ENCODE peak calls at places on chromosomes 16 and 17, in six cellular contexts. Y, I, P, L, W and S are unnamed samples.

GRCh38 chr17:19237389-19238166 is 412 bp downstream of the EPN2 start:
- DNase-seq in P (no peak), L (peak), W (no peak), Y (no peak), I (no peak), S (no peak)

GRCh38 chr16:30186782-30187555 is 3.6 kb downstream of the CORO1A start:
- DNase-seq in Y (no peak), P (no peak), L (peak), I (peak), W (peak), S (peak)

GRCh38 chr17:44014437-44015172 is at the start of gene TMEM101:
- DNase-seq in L (peak), Y (peak), P (peak), W (peak), I (peak), S (no peak)

GRCh38 chr16:84820305-84820684 is 510 bp downstream of the CRISPLD2 start:
- DNase-seq in L (no peak), W (no peak), P (no peak), I (peak), Y (no peak), S (no peak)

GRCh38 chr17:4234406-4234805 is 29.4 kb downstream of the ANKFY1 start:
- DNase-seq in P (peak), L (no peak), I (no peak), Y (peak), W (no peak), S (no peak)

GRCh38 chr17:4968916-4969550 is 1.4 kb upstream of the SPAG7 start:
- DNase-seq in W (no peak), Y (peak), L (peak), P (peak), I (peak), S (no peak)

GRCh38 chr16:29232811-29233704 is 173.5 kb downstream of the NPIPB11 start:
- DNase-seq in P (no peak), W (no peak), Y (no peak), I (no peak), L (no peak), S (no peak)

GRCh38 chr17:60442271-60443201 is 20.2 kb downstream of the CHCT1 start:
- DNase-seq in I (peak), P (peak), Y (peak), L (no peak), W (no peak), S (no peak)

GRCh38 chr17:73949903-73950302 is 253.6 kb upstream of the RPL38 start:
- DNase-seq in P (no peak), L (no peak), I (no peak), W (no peak), Y (no peak), S (no peak)

GRCh38 chr17:48215583-48216139 is 108.1 kb downstream of the SNX11 start:
- DNase-seq in I (peak), Y (peak), P (no peak), L (peak), W (no peak), S (no peak)

GRCh38 chr17:6456914-6457687 is 12.8 kb downstream of the PIMREG start:
- DNase-seq in P (peak), I (peak), L (no peak), W (no peak), Y (peak), S (no peak)

GRCh38 chr16:70494777-70495176 is 28.6 kb downstream of the COG4 start:
- DNase-seq in I (no peak), Y (no peak), P (no peak), L (no peak), W (no peak), S (no peak)

GRCh38 chr16:85607331-85607765 is 5.8 kb upstream of the GSE1 start:
- DNase-seq in P (no peak), I (no peak), L (peak), Y (no peak), W (peak), S (no peak)

GRCh38 chr17:71842991-71843390 is 277.8 kb upstream of the SOX9 start:
- DNase-seq in I (no peak), P (no peak), W (no peak), Y (no peak), L (no peak), S (no peak)

GRCh38 chr17:67488161-67488560 is 111.1 kb downstream of the PITPNC1 start:
- DNase-seq in W (no peak), Y (no peak), P (no peak), L (no peak), I (no peak), S (no peak)

GRCh38 chr17:74919440-74920305 is 3.4 kb downstream of the USH1G start:
- DNase-seq in P (no peak), L (peak), W (no peak), I (no peak), Y (no peak), S (no peak)

GRCh38 chr16:75085556-75085955 is 31.0 kb downstream of the LDHD start:
- DNase-seq in P (no peak), Y (no peak), L (no peak), W (no peak), I (no peak), S (no peak)

GRCh38 chr17:59435238-59435637 is 103.8 kb downstream of the YPEL2 start:
- DNase-seq in P (peak), L (no peak), W (no peak), Y (peak), I (peak), S (peak)

GRCh38 chr16:65136656-65137055 is 14.8 kb upstream of the CDH11 start:
- DNase-seq in P (no peak), Y (no peak), L (no peak), I (no peak), W (no peak), S (no peak)

GRCh38 chr16:66933776-66934137 is 445 bp downstream of the CIAO2B start:
- DNase-seq in L (no peak), W (no peak), Y (peak), I (peak), P (no peak), S (no peak)

GRCh38 chr17:18377437-18378204 is at the start of gene EVPLL:
- DNase-seq in I (peak), P (no peak), L (no peak), W (no peak), Y (no peak), S (peak)

GRCh38 chr17:46030752-46031151 is 31.7 kb downstream of the STH start:
- DNase-seq in L (no peak), Y (no peak), P (no peak), I (no peak), W (no peak), S (no peak)

GRCh38 chr16:4769306-4769638 is 2.3 kb upstream of the ZNF500 start:
- DNase-seq in I (no peak), P (no peak), Y (no peak), W (no peak), L (no peak), S (no peak)

GRCh38 chr17:41413353-41413752 is 11.0 kb downstream of the KRT37 start:
- DNase-seq in P (peak), Y (peak), I (peak), L (peak), W (no peak), S (no peak)

GRCh38 chr17:38761612-38762011 is 9.1 kb downstream of the PSMB3 start:
- DNase-seq in I (peak), P (no peak), L (peak), Y (peak), W (peak), S (no peak)

GRCh38 chr16:75256059-75256870 is 4.8 kb upstream of the BCAR1 start:
- DNase-seq in W (no peak), I (no peak), P (no peak), Y (no peak), L (no peak), S (no peak)

GRCh38 chr17:951388-952132 is 28.0 kb downstream of the NXN start:
- DNase-seq in I (peak), W (no peak), Y (peak), L (peak), P (peak), S (no peak)

GRCh38 chr17:38465420-38466345 is 37.4 kb downstream of the ARHGAP23 start:
- DNase-seq in W (no peak), L (no peak), P (no peak), I (no peak), Y (peak), S (no peak)

GRCh38 chr16:21574372-21574771 is 25.0 kb upstream of the METTL9 start:
- DNase-seq in W (no peak), Y (no peak), P (no peak), I (no peak), L (no peak), S (no peak)

GRCh38 chr17:50052822-50053653 is 2.9 kb upstream of the ITGA3 start:
- DNase-seq in P (peak), I (peak), Y (peak), W (no peak), L (no peak), S (no peak)

GRCh38 chr17:64326420-64327054 is 63.5 kb upstream of the TEX2 start:
- DNase-seq in I (peak), W (no peak), Y (no peak), L (no peak), P (peak), S (no peak)

GRCh38 chr17:82214012-82214628 is 1.5 kb upstream of the CCDC57 start:
- DNase-seq in L (no peak), P (no peak), I (no peak), Y (no peak), W (no peak), S (no peak)

GRCh38 chr16:89668790-89669158 is 11.1 kb downstream of the SPATA33 start:
- DNase-seq in L (no peak), P (no peak), Y (no peak), I (no peak), W (no peak), S (no peak)

GRCh38 chr17:38584350-38584925 is 21.3 kb downstream of the SRCIN1 start:
- DNase-seq in I (peak), Y (peak), L (peak), W (peak), P (no peak), S (no peak)

GRCh38 chr17:185445-186138 is 4.1 kb upstream of the DOC2B start:
- DNase-seq in I (no peak), L (peak), P (no peak), Y (no peak), W (no peak), S (no peak)

GRCh38 chr16:71762186-71762585 is 37.7 kb upstream of the PHLPP2 start:
- DNase-seq in L (no peak), W (no peak), P (peak), Y (peak), I (no peak), S (no peak)

GRCh38 chr16:79328327-79329162 is 272.0 kb downstream of the MAF start:
- DNase-seq in W (no peak), L (peak), Y (no peak), I (no peak), P (no peak), S (no peak)

GRCh38 chr16:12544477-12545291 is 259.0 kb downstream of the CPPED1 start:
- DNase-seq in L (no peak), W (peak), Y (no peak), I (no peak), P (peak), S (no peak)

GRCh38 chr17:58385359-58385899 is 31.9 kb downstream of the RNF43 start:
- DNase-seq in P (no peak), L (no peak), I (no peak), Y (no peak), W (no peak), S (no peak)

GRCh38 chr17:58384900-58385299 is 32.4 kb downstream of the RNF43 start:
- DNase-seq in Y (no peak), W (no peak), I (no peak), L (no peak), P (no peak), S (no peak)

GRCh38 chr17:58382108-58382884 is 30.3 kb upstream of the SUPT4H1 start:
- DNase-seq in I (no peak), W (peak), L (no peak), Y (no peak), P (no peak), S (no peak)

GRCh38 chr17:58382885-58383248 is 30.9 kb upstream of the SUPT4H1 start:
- DNase-seq in Y (no peak), L (no peak), P (no peak), I (no peak), W (no peak), S (no peak)

DNA sequence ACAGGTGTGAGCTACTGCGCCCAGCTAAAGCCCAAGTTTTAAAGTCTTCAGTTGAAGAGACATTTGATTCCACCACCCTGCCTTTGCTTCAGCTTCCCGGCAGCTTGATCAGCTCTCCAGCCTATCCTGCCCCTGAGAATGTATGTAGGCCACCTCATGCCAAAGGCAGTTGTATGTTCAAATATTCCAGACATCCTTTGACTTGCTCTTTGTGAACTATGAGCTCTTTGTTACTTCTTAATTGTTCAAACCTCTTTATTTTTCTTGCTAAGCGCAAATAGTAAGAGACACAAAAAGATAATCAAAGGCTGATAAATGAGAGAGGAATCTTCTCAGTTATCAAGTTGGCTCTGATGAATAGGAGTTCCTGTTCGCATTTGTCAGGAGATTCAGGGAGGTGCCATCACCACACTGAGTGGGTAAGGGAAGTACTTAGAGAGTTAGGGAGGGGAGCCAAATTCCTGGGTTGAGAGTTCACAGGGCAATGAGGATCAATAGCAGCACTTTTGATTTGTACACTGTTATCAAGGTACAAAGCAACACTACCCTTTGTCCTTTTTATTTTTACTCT is 32.0 kb upstream of the SUPT4H1 start:
- DNase-seq in W (no peak), L (no peak), I (no peak), P (no peak), Y (no peak), S (peak)
- H2AFZ ChIP-seq in W (no peak), L (no peak), I (no peak), P (no peak), Y (no peak), S (no peak)

DNA sequence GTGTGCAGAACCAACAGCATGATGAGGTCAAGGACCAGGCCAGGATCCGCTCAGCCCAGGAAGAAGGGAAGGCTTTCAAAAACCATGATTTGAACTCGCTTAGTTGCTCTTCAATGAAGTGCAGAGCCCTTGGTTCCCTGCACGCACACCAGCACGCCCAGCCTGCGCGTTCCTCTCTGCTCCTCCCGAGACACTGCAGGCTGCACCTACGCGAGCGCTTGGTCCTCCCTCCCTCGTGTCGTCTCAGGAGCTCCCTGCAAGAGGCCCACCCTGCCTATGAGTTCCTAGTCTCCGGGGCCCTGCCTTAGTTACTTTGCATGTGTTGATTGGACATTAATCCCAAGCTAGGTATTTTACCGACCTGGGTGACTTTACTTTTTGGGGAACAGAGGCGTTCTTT is 132.9 kb upstream of the TNRC6C start:
- DNase-seq in Y (no peak), L (no peak), I (no peak), P (no peak), W (no peak), S (no peak)
- TF ChIP-seq CTCF in Y (no peak), L (no peak), I (no peak), P (no peak), W (no peak), S (no peak)

DNA sequence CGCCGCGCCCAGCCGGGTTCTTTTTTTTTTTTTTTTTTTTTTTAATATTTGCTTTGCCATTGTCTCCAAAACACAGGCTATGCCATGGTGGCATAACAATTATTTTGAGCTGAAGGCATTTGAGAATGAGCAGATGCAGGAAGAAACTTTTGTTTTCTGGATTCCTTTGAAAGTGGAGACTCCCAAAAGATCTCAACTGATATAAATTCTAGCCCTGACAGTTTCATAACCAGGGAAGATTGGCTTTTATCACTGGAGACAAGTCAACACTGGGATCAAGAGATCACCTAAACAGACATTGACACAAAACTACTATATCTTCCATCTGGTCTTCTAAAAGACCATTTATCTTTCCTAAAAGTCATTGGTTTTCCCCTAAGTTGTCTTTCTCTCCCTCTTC is 10.1 kb upstream of the PRKCA start:
- DNase-seq in Y (no peak), L (no peak), P (no peak), I (no peak), W (no peak), S (no peak)
- H2AFZ ChIP-seq in Y (no peak), L (no peak), P (no peak), I (no peak), W (no peak), S (no peak)

GRCh38 chr17:31261596-31261995 is 35.4 kb downstream of the OMG start:
- DNase-seq in L (no peak), P (no peak), W (no peak), Y (no peak), I (no peak), S (no peak)

GRCh38 chr17:31269178-31269577 is 27.9 kb downstream of the OMG start:
- DNase-seq in P (no peak), Y (no peak), L (no peak), I (no peak), W (no peak), S (no peak)

GRCh38 chr17:31260151-31260550 is 36.9 kb downstream of the OMG start:
- DNase-seq in Y (no peak), W (no peak), L (no peak), I (no peak), P (no peak), S (no peak)

GRCh38 chr17:31269597-31269996 is 27.4 kb downstream of the OMG start:
- DNase-seq in L (peak), W (no peak), Y (peak), P (peak), I (peak), S (peak)

DNA sequence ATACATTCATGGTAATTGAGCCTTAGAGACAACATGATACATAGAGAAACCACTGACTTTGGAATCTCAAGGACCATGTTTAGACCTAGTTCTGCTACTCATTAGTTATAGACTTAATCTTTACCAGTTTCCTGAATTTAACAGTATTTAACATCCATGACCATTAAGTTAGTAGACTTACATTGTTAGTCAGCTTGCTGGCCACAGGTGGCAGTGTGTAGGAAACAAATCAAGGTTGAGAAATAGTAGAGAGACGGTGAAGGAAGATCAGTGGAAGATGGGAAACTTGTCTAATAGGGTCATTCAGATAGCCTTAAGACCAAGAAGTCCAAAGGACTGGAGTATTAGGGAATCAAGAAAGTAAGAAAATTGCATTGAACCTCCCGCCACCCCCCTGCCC is 31.0 kb downstream of the OMG start:
- DNase-seq in I (no peak), P (no peak), L (no peak), Y (no peak), W (peak), S (no peak)
- TF ChIP-seq CTCF in I (peak), P (peak), L (peak), Y (no peak), W (peak), S (no peak)

DNA sequence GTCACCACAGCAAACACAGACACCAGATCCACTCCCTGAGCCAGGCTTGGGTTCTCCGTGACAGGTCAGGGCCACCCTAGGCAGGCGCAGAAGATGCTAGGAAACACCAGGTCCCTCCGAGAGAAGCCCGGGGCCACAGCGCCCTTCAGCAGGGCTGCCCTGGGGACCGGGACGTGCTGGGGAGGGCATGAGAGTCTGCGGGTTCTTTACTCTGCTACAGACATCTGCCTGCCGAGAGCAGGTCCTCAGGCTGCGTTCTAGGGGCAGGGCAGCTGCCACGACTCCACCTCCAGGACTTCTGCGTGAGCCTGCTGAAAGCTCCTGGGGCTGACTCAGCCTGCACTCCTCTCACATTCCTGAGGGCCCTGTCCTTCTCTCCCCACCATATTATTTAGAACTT is 11.4 kb downstream of the MYLK3 start:
- DNase-seq in P (no peak), W (no peak), L (no peak), I (no peak), Y (no peak), S (no peak)
- H2AFZ ChIP-seq in P (no peak), W (no peak), L (no peak), I (no peak), Y (no peak), S (no peak)

GRCh38 chr17:9177212-9177611 is 155.9 kb downstream of the NTN1 start:
- DNase-seq in L (no peak), Y (no peak), P (no peak), W (no peak), I (no peak), S (no peak)

GRCh38 chr17:9183297-9183696 is 162.0 kb downstream of the NTN1 start:
- DNase-seq in W (no peak), L (no peak), P (no peak), Y (no peak), I (no peak), S (no peak)

GRCh38 chr17:9181640-9182039 is 160.3 kb downstream of the NTN1 start:
- DNase-seq in P (no peak), Y (no peak), L (no peak), W (no peak), I (no peak), S (no peak)

GRCh38 chr17:9178319-9178718 is 157.0 kb downstream of the NTN1 start:
- DNase-seq in L (no peak), Y (no peak), I (no peak), W (no peak), P (no peak), S (no peak)

DNA sequence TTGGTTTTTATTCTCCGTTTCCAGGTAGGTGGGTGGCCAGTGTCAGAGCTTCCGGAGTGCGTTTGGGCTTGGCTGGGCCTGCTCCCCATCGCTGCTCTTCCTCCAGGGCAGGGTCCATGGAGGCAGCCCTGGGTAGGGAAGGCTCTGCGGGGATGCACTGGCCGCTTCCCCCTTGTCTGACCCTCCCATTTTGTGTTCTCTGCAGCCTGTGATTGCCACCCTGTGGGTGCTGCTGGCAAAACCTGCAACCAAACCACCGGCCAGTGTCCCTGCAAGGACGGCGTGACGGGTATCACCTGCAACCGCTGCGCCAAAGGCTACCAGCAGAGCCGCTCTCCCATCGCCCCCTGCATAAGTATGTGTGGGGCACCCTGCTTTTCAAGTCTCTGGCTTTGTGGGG is 158.3 kb downstream of the NTN1 start:
- DNase-seq in Y (no peak), I (no peak), L (no peak), W (no peak), P (no peak), S (no peak)
- TF ChIP-seq CTCF in Y (no peak), I (no peak), L (peak), W (no peak), P (no peak), S (no peak)